ENCODE peak calls at places on chromosome 14, in ten cellular contexts. L, U, K, Y, P, T, H, O, J and S are unnamed samples.

GRCh38 chr14:68011629-68012028 is 192.1 kb downstream of the RAD51B start:
- DNase-seq in L (no peak), U (no peak), K (no peak), Y (no peak), P (no peak), T (no peak), H (no peak), O (peak), J (no peak), S (no peak)

GRCh38 chr14:38432186-38432585 is 176.3 kb upstream of the CLEC14A start:
- DNase-seq in L (no peak), U (no peak), K (no peak), Y (no peak), P (no peak), T (no peak), H (no peak), O (no peak), J (no peak), S (no peak)

GRCh38 chr14:32374155-32374554 is 45.1 kb downstream of the AKAP6 start:
- DNase-seq in L (no peak), U (no peak), K (no peak), Y (no peak), P (no peak), T (no peak), H (no peak), O (no peak), J (no peak), S (no peak)

GRCh38 chr14:23539209-23539866 is 12.2 kb downstream of the ZFHX2 start:
- DNase-seq in L (no peak), U (peak), K (peak), Y (peak), P (no peak), T (peak), H (no peak), O (no peak), J (no peak), S (peak)

GRCh38 chr14:63231733-63232132 is 27.5 kb downstream of the RHOJ start:
- DNase-seq in L (no peak), U (no peak), K (no peak), Y (no peak), P (no peak), T (no peak), H (no peak), O (no peak), J (no peak), S (no peak)

GRCh38 chr14:103880334-103880985 is 33.1 kb upstream of the PPP1R13B start:
- DNase-seq in L (peak), U (peak), K (peak), Y (peak), P (no peak), T (peak), H (no peak), O (no peak), J (no peak), S (no peak)

GRCh38 chr14:100432652-100433427 is 109.7 kb downstream of the SLC25A47 start:
- DNase-seq in L (no peak), U (no peak), K (no peak), Y (no peak), P (no peak), T (no peak), H (no peak), O (no peak), J (no peak), S (no peak)

GRCh38 chr14:80787876-80788275 is 153.7 kb downstream of the CEP128 start:
- DNase-seq in L (no peak), U (peak), K (peak), Y (no peak), P (no peak), T (no peak), H (no peak), O (no peak), J (no peak), S (no peak)

GRCh38 chr14:35557221-35557747 is 23.3 kb downstream of the INSM2 start:
- DNase-seq in L (no peak), U (no peak), K (no peak), Y (no peak), P (no peak), T (no peak), H (no peak), O (no peak), J (no peak), S (no peak)

GRCh38 chr14:59330455-59330854 is 134.7 kb downstream of the GPR135 start:
- DNase-seq in L (no peak), U (no peak), K (no peak), Y (no peak), P (no peak), T (no peak), H (no peak), O (no peak), J (no peak), S (no peak)

GRCh38 chr14:21999400-21999799 is 325.8 kb upstream of the OR4E1 start:
- DNase-seq in L (no peak), U (no peak), K (no peak), Y (no peak), P (no peak), T (no peak), H (no peak), O (no peak), J (no peak), S (no peak)

GRCh38 chr14:32932921-32933622 is 5.6 kb upstream of the NPAS3 start:
- DNase-seq in L (no peak), U (no peak), K (no peak), Y (no peak), P (no peak), T (no peak), H (no peak), O (no peak), J (no peak), S (no peak)

GRCh38 chr14:69685217-69685616 is 73.8 kb downstream of the SUSD6 start:
- DNase-seq in L (peak), U (no peak), K (no peak), Y (no peak), P (peak), T (no peak), H (no peak), O (no peak), J (peak), S (no peak)

GRCh38 chr14:90521121-90521929 is 124.5 kb downstream of the CALM1 start:
- DNase-seq in L (no peak), U (no peak), K (peak), Y (no peak), P (no peak), T (no peak), H (no peak), O (no peak), J (no peak), S (no peak)

GRCh38 chr14:95183082-95183481 is 25.8 kb upstream of the DICER1 start:
- DNase-seq in L (no peak), U (no peak), K (no peak), Y (no peak), P (no peak), T (no peak), H (no peak), O (no peak), J (no peak), S (no peak)

GRCh38 chr14:50055461-50056228 is 60.7 kb downstream of the VCPKMT start:
- DNase-seq in L (no peak), U (no peak), K (no peak), Y (peak), P (peak), T (no peak), H (no peak), O (no peak), J (no peak), S (no peak)

GRCh38 chr14:59225281-59225680 is 36.8 kb downstream of the DAAM1 start:
- DNase-seq in L (no peak), U (no peak), K (no peak), Y (no peak), P (no peak), T (no peak), H (no peak), O (no peak), J (no peak), S (no peak)

GRCh38 chr14:50047274-50047676 is 69.1 kb downstream of the VCPKMT start:
- DNase-seq in L (no peak), U (no peak), K (no peak), Y (peak), P (no peak), T (no peak), H (no peak), O (no peak), J (no peak), S (peak)

GRCh38 chr14:94646481-94646880 is 34.3 kb downstream of the SERPINA3 start:
- DNase-seq in L (no peak), U (peak), K (no peak), Y (no peak), P (no peak), T (no peak), H (no peak), O (no peak), J (no peak), S (no peak)

GRCh38 chr14:50666772-50667490 is 1.2 kb downstream of the SAV1 start:
- DNase-seq in L (peak), U (peak), K (peak), Y (peak), P (no peak), T (peak), H (no peak), O (peak), J (no peak), S (no peak)

GRCh38 chr14:22824711-22825359 is 4.9 kb upstream of the MRPL52 start:
- DNase-seq in L (no peak), U (peak), K (peak), Y (no peak), P (no peak), T (no peak), H (no peak), O (no peak), J (no peak), S (no peak)

GRCh38 chr14:34935552-34935951 is 47.2 kb upstream of the SRP54 start:
- DNase-seq in L (no peak), U (no peak), K (no peak), Y (no peak), P (no peak), T (no peak), H (no peak), O (no peak), J (no peak), S (no peak)

GRCh38 chr14:31207287-31207745 is 277 bp downstream of the HECTD1 start:
- DNase-seq in L (no peak), U (no peak), K (no peak), Y (no peak), P (peak), T (no peak), H (no peak), O (peak), J (no peak), S (no peak)

GRCh38 chr14:26394114-26394855 is 203.5 kb downstream of the NOVA1 start:
- DNase-seq in L (no peak), U (no peak), K (peak), Y (peak), P (no peak), T (no peak), H (no peak), O (no peak), J (peak), S (no peak)

GRCh38 chr14:99073401-99073800 is 198.6 kb downstream of the BCL11B start:
- DNase-seq in L (no peak), U (no peak), K (no peak), Y (no peak), P (no peak), T (no peak), H (no peak), O (no peak), J (no peak), S (no peak)

GRCh38 chr14:70188608-70189540 is at the start of gene SLC8A3:
- DNase-seq in L (peak), U (peak), K (peak), Y (peak), P (no peak), T (no peak), H (peak), O (no peak), J (no peak), S (peak)

GRCh38 chr14:24630872-24631477 is 3.0 kb downstream of the GZMB start:
- DNase-seq in L (peak), U (no peak), K (no peak), Y (peak), P (no peak), T (no peak), H (no peak), O (no peak), J (no peak), S (no peak)

GRCh38 chr14:32230181-32230580 is 27.1 kb upstream of the RNU6-8 start:
- DNase-seq in L (no peak), U (no peak), K (peak), Y (no peak), P (no peak), T (no peak), H (no peak), O (no peak), J (no peak), S (no peak)

GRCh38 chr14:74804219-74804825 is 41.2 kb downstream of the YLPM1 start:
- DNase-seq in L (peak), U (peak), K (peak), Y (peak), P (no peak), T (no peak), H (no peak), O (peak), J (peak), S (no peak)

GRCh38 chr14:37278673-37279538 is 81.2 kb downstream of the MIPOL1 start:
- DNase-seq in L (no peak), U (no peak), K (no peak), Y (no peak), P (no peak), T (no peak), H (no peak), O (no peak), J (no peak), S (no peak)

GRCh38 chr14:106201376-106201775 is 675.0 kb downstream of the TMEM121 start:
- DNase-seq in L (no peak), U (no peak), K (no peak), Y (no peak), P (no peak), T (no peak), H (no peak), O (no peak), J (no peak), S (no peak)

GRCh38 chr14:24058260-24058950 is 6.6 kb downstream of the CARMIL3 start:
- DNase-seq in L (no peak), U (peak), K (peak), Y (peak), P (peak), T (peak), H (no peak), O (peak), J (peak), S (peak)

GRCh38 chr14:105709281-105710118 is 183.1 kb downstream of the TMEM121 start:
- DNase-seq in L (no peak), U (no peak), K (no peak), Y (no peak), P (peak), T (no peak), H (no peak), O (no peak), J (no peak), S (no peak)

GRCh38 chr14:34946699-34947098 is 36.1 kb upstream of the SRP54 start:
- DNase-seq in L (no peak), U (no peak), K (no peak), Y (no peak), P (no peak), T (no peak), H (no peak), O (no peak), J (no peak), S (no peak)

GRCh38 chr14:69606258-69606657 is 5.1 kb upstream of the SUSD6 start:
- DNase-seq in L (no peak), U (no peak), K (no peak), Y (peak), P (no peak), T (no peak), H (no peak), O (no peak), J (no peak), S (no peak)

GRCh38 chr14:95274874-95275273 is 44.8 kb downstream of the CLMN start:
- DNase-seq in L (no peak), U (no peak), K (no peak), Y (no peak), P (no peak), T (no peak), H (no peak), O (no peak), J (no peak), S (no peak)

GRCh38 chr14:100219126-100219785 is 19.7 kb upstream of the YY1 start:
- DNase-seq in L (no peak), U (no peak), K (no peak), Y (no peak), P (no peak), T (no peak), H (no peak), O (no peak), J (no peak), S (no peak)

GRCh38 chr14:50569714-50570274 is 9.8 kb downstream of the ATL1 start:
- DNase-seq in L (no peak), U (no peak), K (no peak), Y (no peak), P (no peak), T (no peak), H (no peak), O (no peak), J (no peak), S (no peak)

GRCh38 chr14:56145965-56146364 is 27.8 kb downstream of the PELI2 start:
- DNase-seq in L (no peak), U (no peak), K (peak), Y (no peak), P (no peak), T (no peak), H (no peak), O (no peak), J (no peak), S (no peak)